ENCODE peak calls at places on chromosomes 2 and 18, in eight cellular contexts. One of them, this sample, is unnamed.

GRCh38 chr18:35474884-35475283 is 22.9 kb downstream of the INO80C start:
- DNase-seq in heart left ventricle: no peak
- DNase-seq in GM23248: no peak
- DNase-seq in EL: no peak
- DNase-seq in NCI-H345: no peak
- DNase-seq in right lobe of liver: no peak
- DNase-seq in activated T-helper 2 cell treated with anti-CD3 and anti-CD28 coated beads, Interferon-gamma antibody, Interleukin-2, Interleukin-4, amounts not matched to agents 10 μg/mL and 5 μg/mL and 100 μg/mL, durations not matched to agents 14 hours and 24 hours and 36 hours: no peak
- DNase-seq in hippocampal formation: no peak
- DNase-seq in this sample: no peak

GRCh38 chr18:2776596-2776995 is 70.2 kb upstream of the EMILIN2 start:
- DNase-seq in GM23248: no peak
- DNase-seq in hippocampal formation: no peak
- DNase-seq in EL: no peak
- DNase-seq in activated T-helper 2 cell treated with anti-CD3 and anti-CD28 coated beads, Interferon-gamma antibody, Interleukin-2, Interleukin-4, amounts not matched to agents 10 μg/mL and 5 μg/mL and 100 μg/mL, durations not matched to agents 14 hours and 24 hours and 36 hours: no peak
- DNase-seq in NCI-H345: no peak
- DNase-seq in right lobe of liver: no peak
- DNase-seq in heart left ventricle: no peak
- DNase-seq in this sample: no peak

GRCh38 chr2:181411105-181411849 is 45.9 kb upstream of the ITGA4 start:
- DNase-seq in GM23248: no peak
- DNase-seq in heart left ventricle: peak
- DNase-seq in activated T-helper 2 cell treated with anti-CD3 and anti-CD28 coated beads, Interferon-gamma antibody, Interleukin-2, Interleukin-4, amounts not matched to agents 10 μg/mL and 5 μg/mL and 100 μg/mL, durations not matched to agents 14 hours and 24 hours and 36 hours: no peak
- DNase-seq in right lobe of liver: no peak
- DNase-seq in NCI-H345: peak
- DNase-seq in EL: no peak
- DNase-seq in hippocampal formation: no peak
- DNase-seq in this sample: peak

GRCh38 chr2:222424281-222424728 is at the start of gene SGPP2:
- DNase-seq in activated T-helper 2 cell treated with anti-CD3 and anti-CD28 coated beads, Interferon-gamma antibody, Interleukin-2, Interleukin-4, amounts not matched to agents 10 μg/mL and 5 μg/mL and 100 μg/mL, durations not matched to agents 14 hours and 24 hours and 36 hours: no peak
- DNase-seq in right lobe of liver: no peak
- DNase-seq in NCI-H345: peak
- DNase-seq in hippocampal formation: no peak
- DNase-seq in GM23248: no peak
- DNase-seq in heart left ventricle: no peak
- DNase-seq in EL: no peak
- DNase-seq in this sample: no peak

GRCh38 chr18:36333418-36333817 is 35.9 kb downstream of the FHOD3 start:
- DNase-seq in NCI-H345: no peak
- DNase-seq in activated T-helper 2 cell treated with anti-CD3 and anti-CD28 coated beads, Interferon-gamma antibody, Interleukin-2, Interleukin-4, amounts not matched to agents 10 μg/mL and 5 μg/mL and 100 μg/mL, durations not matched to agents 14 hours and 24 hours and 36 hours: no peak
- DNase-seq in right lobe of liver: no peak
- DNase-seq in EL: no peak
- DNase-seq in GM23248: peak
- DNase-seq in hippocampal formation: no peak
- DNase-seq in heart left ventricle: no peak
- DNase-seq in this sample: no peak

GRCh38 chr18:1527805-1528204 is 623.1 kb downstream of the ADCYAP1 start:
- DNase-seq in hippocampal formation: no peak
- DNase-seq in activated T-helper 2 cell treated with anti-CD3 and anti-CD28 coated beads, Interferon-gamma antibody, Interleukin-2, Interleukin-4, amounts not matched to agents 10 μg/mL and 5 μg/mL and 100 μg/mL, durations not matched to agents 14 hours and 24 hours and 36 hours: no peak
- DNase-seq in EL: no peak
- DNase-seq in right lobe of liver: no peak
- DNase-seq in GM23248: no peak
- DNase-seq in NCI-H345: no peak
- DNase-seq in heart left ventricle: no peak
- DNase-seq in this sample: peak

GRCh38 chr2:176665086-176665485 is 395.8 kb downstream of the MTX2 start:
- DNase-seq in activated T-helper 2 cell treated with anti-CD3 and anti-CD28 coated beads, Interferon-gamma antibody, Interleukin-2, Interleukin-4, amounts not matched to agents 10 μg/mL and 5 μg/mL and 100 μg/mL, durations not matched to agents 14 hours and 24 hours and 36 hours: no peak
- DNase-seq in right lobe of liver: no peak
- DNase-seq in EL: no peak
- DNase-seq in NCI-H345: no peak
- DNase-seq in hippocampal formation: no peak
- DNase-seq in heart left ventricle: no peak
- DNase-seq in GM23248: no peak
- DNase-seq in this sample: no peak

GRCh38 chr2:202512176-202512575 is 122.6 kb upstream of the FAM117B start:
- DNase-seq in activated T-helper 2 cell treated with anti-CD3 and anti-CD28 coated beads, Interferon-gamma antibody, Interleukin-2, Interleukin-4, amounts not matched to agents 10 μg/mL and 5 μg/mL and 100 μg/mL, durations not matched to agents 14 hours and 24 hours and 36 hours: no peak
- DNase-seq in GM23248: no peak
- DNase-seq in EL: no peak
- DNase-seq in right lobe of liver: no peak
- DNase-seq in NCI-H345: no peak
- DNase-seq in hippocampal formation: no peak
- DNase-seq in heart left ventricle: no peak
- DNase-seq in this sample: no peak

GRCh38 chr2:149928026-149928425 is 340.5 kb upstream of the MMADHC start:
- DNase-seq in GM23248: no peak
- DNase-seq in heart left ventricle: no peak
- DNase-seq in EL: no peak
- DNase-seq in NCI-H345: no peak
- DNase-seq in activated T-helper 2 cell treated with anti-CD3 and anti-CD28 coated beads, Interferon-gamma antibody, Interleukin-2, Interleukin-4, amounts not matched to agents 10 μg/mL and 5 μg/mL and 100 μg/mL, durations not matched to agents 14 hours and 24 hours and 36 hours: no peak
- DNase-seq in hippocampal formation: no peak
- DNase-seq in right lobe of liver: no peak
- DNase-seq in this sample: no peak

GRCh38 chr2:115999039-115999438 is 1556.6 kb downstream of the DPP10 start:
- DNase-seq in NCI-H345: no peak
- DNase-seq in right lobe of liver: no peak
- DNase-seq in hippocampal formation: no peak
- DNase-seq in activated T-helper 2 cell treated with anti-CD3 and anti-CD28 coated beads, Interferon-gamma antibody, Interleukin-2, Interleukin-4, amounts not matched to agents 10 μg/mL and 5 μg/mL and 100 μg/mL, durations not matched to agents 14 hours and 24 hours and 36 hours: no peak
- DNase-seq in heart left ventricle: no peak
- DNase-seq in GM23248: no peak
- DNase-seq in EL: no peak
- DNase-seq in this sample: no peak

GRCh38 chr2:211380041-211380440 is 823.6 kb downstream of the CPS1 start:
- DNase-seq in activated T-helper 2 cell treated with anti-CD3 and anti-CD28 coated beads, Interferon-gamma antibody, Interleukin-2, Interleukin-4, amounts not matched to agents 10 μg/mL and 5 μg/mL and 100 μg/mL, durations not matched to agents 14 hours and 24 hours and 36 hours: no peak
- DNase-seq in GM23248: no peak
- DNase-seq in right lobe of liver: no peak
- DNase-seq in hippocampal formation: no peak
- DNase-seq in EL: no peak
- DNase-seq in heart left ventricle: no peak
- DNase-seq in NCI-H345: no peak
- DNase-seq in this sample: no peak

GRCh38 chr2:181077128-181077709 is 96.8 kb downstream of the UBE2E3 start:
- DNase-seq in activated T-helper 2 cell treated with anti-CD3 and anti-CD28 coated beads, Interferon-gamma antibody, Interleukin-2, Interleukin-4, amounts not matched to agents 10 μg/mL and 5 μg/mL and 100 μg/mL, durations not matched to agents 14 hours and 24 hours and 36 hours: peak
- DNase-seq in right lobe of liver: no peak
- DNase-seq in EL: peak
- DNase-seq in GM23248: peak
- DNase-seq in hippocampal formation: peak
- DNase-seq in NCI-H345: peak
- DNase-seq in heart left ventricle: no peak
- DNase-seq in this sample: peak

GRCh38 chr18:47260138-47260923 is 8.9 kb upstream of the SKOR2 start:
- DNase-seq in right lobe of liver: peak
- DNase-seq in activated T-helper 2 cell treated with anti-CD3 and anti-CD28 coated beads, Interferon-gamma antibody, Interleukin-2, Interleukin-4, amounts not matched to agents 10 μg/mL and 5 μg/mL and 100 μg/mL, durations not matched to agents 14 hours and 24 hours and 36 hours: no peak
- DNase-seq in hippocampal formation: no peak
- DNase-seq in heart left ventricle: peak
- DNase-seq in GM23248: peak
- DNase-seq in EL: peak
- DNase-seq in NCI-H345: no peak
- DNase-seq in this sample: peak

GRCh38 chr18:68660355-68661183 is 54.3 kb downstream of the TMX3 start:
- DNase-seq in EL: peak
- DNase-seq in activated T-helper 2 cell treated with anti-CD3 and anti-CD28 coated beads, Interferon-gamma antibody, Interleukin-2, Interleukin-4, amounts not matched to agents 10 μg/mL and 5 μg/mL and 100 μg/mL, durations not matched to agents 14 hours and 24 hours and 36 hours: no peak
- DNase-seq in hippocampal formation: peak
- DNase-seq in GM23248: peak
- DNase-seq in heart left ventricle: no peak
- DNase-seq in right lobe of liver: no peak
- DNase-seq in NCI-H345: peak
- DNase-seq in this sample: no peak

GRCh38 chr2:27069436-27069835 is 2.0 kb downstream of the OST4 start:
- DNase-seq in heart left ventricle: no peak
- DNase-seq in EL: no peak
- DNase-seq in hippocampal formation: no peak
- DNase-seq in GM23248: no peak
- DNase-seq in right lobe of liver: no peak
- DNase-seq in NCI-H345: no peak
- DNase-seq in activated T-helper 2 cell treated with anti-CD3 and anti-CD28 coated beads, Interferon-gamma antibody, Interleukin-2, Interleukin-4, amounts not matched to agents 10 μg/mL and 5 μg/mL and 100 μg/mL, durations not matched to agents 14 hours and 24 hours and 36 hours: no peak
- DNase-seq in this sample: no peak

GRCh38 chr18:11004294-11004693 is 145.1 kb downstream of the PIEZO2 start:
- DNase-seq in right lobe of liver: no peak
- DNase-seq in GM23248: peak
- DNase-seq in EL: peak
- DNase-seq in NCI-H345: no peak
- DNase-seq in heart left ventricle: no peak
- DNase-seq in hippocampal formation: no peak
- DNase-seq in activated T-helper 2 cell treated with anti-CD3 and anti-CD28 coated beads, Interferon-gamma antibody, Interleukin-2, Interleukin-4, amounts not matched to agents 10 μg/mL and 5 μg/mL and 100 μg/mL, durations not matched to agents 14 hours and 24 hours and 36 hours: no peak
- DNase-seq in this sample: no peak

GRCh38 chr2:9473985-9474360 is 378 bp upstream of the IAH1 start:
- DNase-seq in NCI-H345: no peak
- DNase-seq in right lobe of liver: peak
- DNase-seq in EL: no peak
- DNase-seq in GM23248: peak
- DNase-seq in heart left ventricle: peak
- DNase-seq in hippocampal formation: peak
- DNase-seq in activated T-helper 2 cell treated with anti-CD3 and anti-CD28 coated beads, Interferon-gamma antibody, Interleukin-2, Interleukin-4, amounts not matched to agents 10 μg/mL and 5 μg/mL and 100 μg/mL, durations not matched to agents 14 hours and 24 hours and 36 hours: peak
- DNase-seq in this sample: no peak

GRCh38 chr2:70898363-70899240 is 37.1 kb upstream of the ATP6V1B1 start:
- DNase-seq in heart left ventricle: no peak
- DNase-seq in activated T-helper 2 cell treated with anti-CD3 and anti-CD28 coated beads, Interferon-gamma antibody, Interleukin-2, Interleukin-4, amounts not matched to agents 10 μg/mL and 5 μg/mL and 100 μg/mL, durations not matched to agents 14 hours and 24 hours and 36 hours: no peak
- DNase-seq in GM23248: no peak
- DNase-seq in NCI-H345: no peak
- DNase-seq in EL: no peak
- DNase-seq in hippocampal formation: no peak
- DNase-seq in right lobe of liver: no peak
- DNase-seq in this sample: no peak

GRCh38 chr2:46909771-46910419 is 5.7 kb downstream of the MCFD2 start:
- DNase-seq in activated T-helper 2 cell treated with anti-CD3 and anti-CD28 coated beads, Interferon-gamma antibody, Interleukin-2, Interleukin-4, amounts not matched to agents 10 μg/mL and 5 μg/mL and 100 μg/mL, durations not matched to agents 14 hours and 24 hours and 36 hours: peak
- DNase-seq in right lobe of liver: no peak
- DNase-seq in EL: peak
- DNase-seq in NCI-H345: no peak
- DNase-seq in heart left ventricle: no peak
- DNase-seq in hippocampal formation: no peak
- DNase-seq in GM23248: peak
- DNase-seq in this sample: no peak

GRCh38 chr2:235793163-235793752 is 299.4 kb downstream of the AGAP1 start:
- DNase-seq in EL: peak
- DNase-seq in NCI-H345: no peak
- DNase-seq in activated T-helper 2 cell treated with anti-CD3 and anti-CD28 coated beads, Interferon-gamma antibody, Interleukin-2, Interleukin-4, amounts not matched to agents 10 μg/mL and 5 μg/mL and 100 μg/mL, durations not matched to agents 14 hours and 24 hours and 36 hours: no peak
- DNase-seq in heart left ventricle: no peak
- DNase-seq in right lobe of liver: no peak
- DNase-seq in GM23248: peak
- DNase-seq in hippocampal formation: no peak
- DNase-seq in this sample: no peak

GRCh38 chr18:36942264-36942663 is 113.3 kb downstream of the KIAA1328 start:
- DNase-seq in activated T-helper 2 cell treated with anti-CD3 and anti-CD28 coated beads, Interferon-gamma antibody, Interleukin-2, Interleukin-4, amounts not matched to agents 10 μg/mL and 5 μg/mL and 100 μg/mL, durations not matched to agents 14 hours and 24 hours and 36 hours: no peak
- DNase-seq in heart left ventricle: no peak
- DNase-seq in right lobe of liver: no peak
- DNase-seq in EL: peak
- DNase-seq in hippocampal formation: no peak
- DNase-seq in GM23248: peak
- DNase-seq in NCI-H345: peak
- DNase-seq in this sample: peak